ENCODE peak calls at places on chromosomes 12 and 14, in six cellular contexts. One of them, this sample, is unnamed.

GRCh38 chr12:92132282-92132681 is 13.4 kb downstream of the BTG1 start:
- DNase-seq in H9: no peak
- DNase-seq in HT1080: no peak
- DNase-seq in T-cell: no peak
- DNase-seq in activated CD4-positive, alpha-beta T cell treated with anti-CD3 and anti-CD28 coated beads for 36 hours: no peak
- DNase-seq in HS-5: no peak
- DNase-seq in this sample: no peak

GRCh38 chr12:58067610-58068387 is 126.4 kb downstream of the ATP23 start:
- DNase-seq in HS-5: peak
- DNase-seq in activated CD4-positive, alpha-beta T cell treated with anti-CD3 and anti-CD28 coated beads for 36 hours: no peak
- DNase-seq in T-cell: no peak
- DNase-seq in HT1080: peak
- DNase-seq in H9: no peak
- DNase-seq in this sample: no peak

GRCh38 chr12:80195143-80195726 is 95.9 kb downstream of the OTOGL start:
- DNase-seq in activated CD4-positive, alpha-beta T cell treated with anti-CD3 and anti-CD28 coated beads for 36 hours: no peak
- DNase-seq in H9: peak
- DNase-seq in T-cell: no peak
- DNase-seq in HS-5: no peak
- DNase-seq in HT1080: peak
- DNase-seq in this sample: peak

GRCh38 chr14:68345738-68346137 is 447.1 kb downstream of the ZFP36L1 start:
- DNase-seq in T-cell: no peak
- DNase-seq in HT1080: no peak
- DNase-seq in HS-5: no peak
- DNase-seq in activated CD4-positive, alpha-beta T cell treated with anti-CD3 and anti-CD28 coated beads for 36 hours: no peak
- DNase-seq in H9: no peak
- DNase-seq in this sample: no peak

GRCh38 chr12:100213016-100213891 is 12.6 kb downstream of the ACTR6 start:
- DNase-seq in HS-5: no peak
- DNase-seq in HT1080: no peak
- DNase-seq in T-cell: no peak
- DNase-seq in H9: no peak
- DNase-seq in activated CD4-positive, alpha-beta T cell treated with anti-CD3 and anti-CD28 coated beads for 36 hours: no peak
- DNase-seq in this sample: no peak

GRCh38 chr12:57983150-57983857 is 41.9 kb downstream of the ATP23 start:
- DNase-seq in T-cell: peak
- DNase-seq in H9: no peak
- DNase-seq in HT1080: peak
- DNase-seq in HS-5: peak
- DNase-seq in activated CD4-positive, alpha-beta T cell treated with anti-CD3 and anti-CD28 coated beads for 36 hours: peak
- DNase-seq in this sample: peak

GRCh38 chr12:12327802-12328201 is 22.2 kb downstream of the MANSC1 start:
- DNase-seq in activated CD4-positive, alpha-beta T cell treated with anti-CD3 and anti-CD28 coated beads for 36 hours: no peak
- DNase-seq in HT1080: peak
- DNase-seq in HS-5: peak
- DNase-seq in T-cell: peak
- DNase-seq in H9: no peak
- DNase-seq in this sample: peak

GRCh38 chr14:100839573-100840175 is 13.8 kb downstream of the MEG3 start:
- DNase-seq in HS-5: no peak
- DNase-seq in H9: no peak
- DNase-seq in activated CD4-positive, alpha-beta T cell treated with anti-CD3 and anti-CD28 coated beads for 36 hours: no peak
- DNase-seq in T-cell: no peak
- DNase-seq in HT1080: no peak
- DNase-seq in this sample: no peak

GRCh38 chr12:54411398-54412241 is 7.4 kb downstream of the ITGA5 start:
- DNase-seq in T-cell: peak
- DNase-seq in HS-5: peak
- DNase-seq in HT1080: peak
- DNase-seq in H9: peak
- DNase-seq in activated CD4-positive, alpha-beta T cell treated with anti-CD3 and anti-CD28 coated beads for 36 hours: peak
- DNase-seq in this sample: peak

GRCh38 chr12:2110841-2111566 is 58.2 kb downstream of the CACNA1C start:
- DNase-seq in H9: no peak
- DNase-seq in activated CD4-positive, alpha-beta T cell treated with anti-CD3 and anti-CD28 coated beads for 36 hours: no peak
- DNase-seq in HT1080: no peak
- DNase-seq in HS-5: no peak
- DNase-seq in T-cell: no peak
- DNase-seq in this sample: no peak

GRCh38 chr14:68193970-68194634 is 374.5 kb downstream of the RAD51B start:
- DNase-seq in H9: no peak
- DNase-seq in HT1080: no peak
- DNase-seq in activated CD4-positive, alpha-beta T cell treated with anti-CD3 and anti-CD28 coated beads for 36 hours: no peak
- DNase-seq in HS-5: no peak
- DNase-seq in T-cell: no peak
- DNase-seq in this sample: no peak

GRCh38 chr12:69502342-69503081 is 32.3 kb downstream of the FRS2 start:
- DNase-seq in H9: no peak
- DNase-seq in T-cell: no peak
- DNase-seq in HT1080: peak
- DNase-seq in activated CD4-positive, alpha-beta T cell treated with anti-CD3 and anti-CD28 coated beads for 36 hours: no peak
- DNase-seq in HS-5: peak
- DNase-seq in this sample: no peak

GRCh38 chr12:88153959-88154358 is 11.9 kb downstream of the TMTC3 start:
- DNase-seq in HS-5: no peak
- DNase-seq in T-cell: no peak
- DNase-seq in activated CD4-positive, alpha-beta T cell treated with anti-CD3 and anti-CD28 coated beads for 36 hours: no peak
- DNase-seq in HT1080: no peak
- DNase-seq in H9: no peak
- DNase-seq in this sample: peak

GRCh38 chr12:132390287-132391076 is 61.1 kb upstream of the GALNT9 start:
- DNase-seq in HT1080: no peak
- DNase-seq in T-cell: no peak
- DNase-seq in H9: no peak
- DNase-seq in activated CD4-positive, alpha-beta T cell treated with anti-CD3 and anti-CD28 coated beads for 36 hours: no peak
- DNase-seq in HS-5: no peak
- DNase-seq in this sample: no peak

GRCh38 chr14:24368215-24368561 is 204 bp downstream of the NFATC4 start:
- DNase-seq in activated CD4-positive, alpha-beta T cell treated with anti-CD3 and anti-CD28 coated beads for 36 hours: no peak
- DNase-seq in HS-5: no peak
- DNase-seq in T-cell: no peak
- DNase-seq in H9: peak
- DNase-seq in HT1080: no peak
- DNase-seq in this sample: no peak

GRCh38 chr12:52232233-52232915 is 669 bp upstream of the KRT7 start:
- DNase-seq in HT1080: no peak
- DNase-seq in activated CD4-positive, alpha-beta T cell treated with anti-CD3 and anti-CD28 coated beads for 36 hours: no peak
- DNase-seq in H9: no peak
- DNase-seq in HS-5: no peak
- DNase-seq in T-cell: no peak
- DNase-seq in this sample: no peak

GRCh38 chr14:69997849-69998248 is 118.6 kb downstream of the SMOC1 start:
- DNase-seq in H9: no peak
- DNase-seq in HT1080: peak
- DNase-seq in T-cell: no peak
- DNase-seq in HS-5: no peak
- DNase-seq in activated CD4-positive, alpha-beta T cell treated with anti-CD3 and anti-CD28 coated beads for 36 hours: no peak
- DNase-seq in this sample: no peak

GRCh38 chr12:124143726-124144125 is 151.2 kb upstream of the RFLNA start:
- DNase-seq in activated CD4-positive, alpha-beta T cell treated with anti-CD3 and anti-CD28 coated beads for 36 hours: no peak
- DNase-seq in HS-5: no peak
- DNase-seq in T-cell: no peak
- DNase-seq in HT1080: no peak
- DNase-seq in H9: no peak
- DNase-seq in this sample: no peak

GRCh38 chr12:47753021-47754001 is 5.4 kb downstream of the RAPGEF3 start:
- DNase-seq in HS-5: no peak
- DNase-seq in T-cell: no peak
- DNase-seq in activated CD4-positive, alpha-beta T cell treated with anti-CD3 and anti-CD28 coated beads for 36 hours: no peak
- DNase-seq in H9: peak
- DNase-seq in HT1080: peak
- DNase-seq in this sample: no peak

GRCh38 chr12:57112492-57113294 is 1.5 kb upstream of the STAT6 start:
- DNase-seq in HS-5: no peak
- DNase-seq in H9: peak
- DNase-seq in T-cell: no peak
- DNase-seq in activated CD4-positive, alpha-beta T cell treated with anti-CD3 and anti-CD28 coated beads for 36 hours: peak
- DNase-seq in HT1080: no peak
- DNase-seq in this sample: no peak

GRCh38 chr14:38839743-38840375 is 263.2 kb downstream of the SEC23A start:
- DNase-seq in T-cell: no peak
- DNase-seq in HT1080: peak
- DNase-seq in HS-5: no peak
- DNase-seq in activated CD4-positive, alpha-beta T cell treated with anti-CD3 and anti-CD28 coated beads for 36 hours: no peak
- DNase-seq in H9: no peak
- DNase-seq in this sample: peak

GRCh38 chr12:122467983-122468382 is 32.7 kb downstream of the ZCCHC8 start:
- DNase-seq in HT1080: no peak
- DNase-seq in H9: no peak
- DNase-seq in activated CD4-positive, alpha-beta T cell treated with anti-CD3 and anti-CD28 coated beads for 36 hours: no peak
- DNase-seq in T-cell: no peak
- DNase-seq in HS-5: no peak
- DNase-seq in this sample: no peak

GRCh38 chr12:28144059-28144458 is 46.2 kb upstream of the CCDC91 start:
- DNase-seq in T-cell: no peak
- DNase-seq in H9: no peak
- DNase-seq in HT1080: no peak
- DNase-seq in activated CD4-positive, alpha-beta T cell treated with anti-CD3 and anti-CD28 coated beads for 36 hours: no peak
- DNase-seq in HS-5: no peak
- DNase-seq in this sample: no peak

GRCh38 chr14:103803661-103804060 is 43.7 kb downstream of the PPP1R13B start:
- DNase-seq in H9: no peak
- DNase-seq in HT1080: peak
- DNase-seq in HS-5: peak
- DNase-seq in T-cell: no peak
- DNase-seq in activated CD4-positive, alpha-beta T cell treated with anti-CD3 and anti-CD28 coated beads for 36 hours: no peak
- DNase-seq in this sample: no peak

GRCh38 chr12:76952995-76953394 is 74.2 kb upstream of the CSRP2 start:
- DNase-seq in T-cell: no peak
- DNase-seq in H9: peak
- DNase-seq in activated CD4-positive, alpha-beta T cell treated with anti-CD3 and anti-CD28 coated beads for 36 hours: no peak
- DNase-seq in HS-5: no peak
- DNase-seq in HT1080: peak
- DNase-seq in this sample: no peak

GRCh38 chr12:47717443-47718193 is 7.7 kb downstream of the ENDOU start:
- DNase-seq in activated CD4-positive, alpha-beta T cell treated with anti-CD3 and anti-CD28 coated beads for 36 hours: peak
- DNase-seq in HT1080: peak
- DNase-seq in T-cell: peak
- DNase-seq in H9: peak
- DNase-seq in HS-5: no peak
- DNase-seq in this sample: peak

GRCh38 chr12:62971769-62972525 is 37.0 kb upstream of the PPM1H start:
- DNase-seq in activated CD4-positive, alpha-beta T cell treated with anti-CD3 and anti-CD28 coated beads for 36 hours: no peak
- DNase-seq in T-cell: no peak
- DNase-seq in HS-5: no peak
- DNase-seq in H9: no peak
- DNase-seq in HT1080: no peak
- DNase-seq in this sample: no peak

This sample was measured in Kasumi-1.